ENCODE peak calls at places on chromosomes 2 and 18, in five cellular contexts. One of them, this sample, is unnamed.

GRCh38 chr2:62939735-62940491 is 110.7 kb upstream of the OTX1 start:
- DNase-seq in fibroblast of pulmonary artery: peak; percentile 76
- DNase-seq in heart left ventricle: no peak
- DNase-seq in NB4: no peak
- DNase-seq in BJ: peak; percentile 49
- DNase-seq in this sample: peak; percentile 53

GRCh38 chr18:75687626-75688025 is 260.1 kb upstream of the SMIM21 start:
- DNase-seq in fibroblast of pulmonary artery: no peak
- DNase-seq in BJ: no peak
- DNase-seq in heart left ventricle: no peak
- DNase-seq in NB4: no peak
- DNase-seq in this sample: no peak

GRCh38 chr18:64639536-64639935 is 490.6 kb upstream of the LINC00305 start:
- DNase-seq in NB4: no peak
- DNase-seq in heart left ventricle: no peak
- DNase-seq in BJ: no peak
- DNase-seq in fibroblast of pulmonary artery: no peak
- DNase-seq in this sample: no peak

GRCh38 chr18:10368456-10369453 is 85.7 kb upstream of the APCDD1 start:
- DNase-seq in NB4: no peak
- DNase-seq in fibroblast of pulmonary artery: no peak
- DNase-seq in BJ: no peak
- DNase-seq in heart left ventricle: no peak
- DNase-seq in this sample: no peak

GRCh38 chr2:229129738-229130371 is 141.2 kb downstream of the PID1 start:
- DNase-seq in fibroblast of pulmonary artery: peak; percentile 32
- DNase-seq in heart left ventricle: peak; percentile 36
- DNase-seq in NB4: no peak
- DNase-seq in BJ: no peak
- DNase-seq in this sample: no peak

GRCh38 chr2:201955702-201956141 is 77.9 kb upstream of the FZD7 start:
- DNase-seq in NB4: peak; percentile 64
- DNase-seq in heart left ventricle: no peak
- DNase-seq in fibroblast of pulmonary artery: peak; percentile 57
- DNase-seq in BJ: no peak
- DNase-seq in this sample: no peak

GRCh38 chr2:239167011-239167673 is 233.7 kb downstream of the HDAC4 start:
- DNase-seq in heart left ventricle: no peak
- DNase-seq in BJ: no peak
- DNase-seq in fibroblast of pulmonary artery: no peak
- DNase-seq in NB4: no peak
- DNase-seq in this sample: no peak

GRCh38 chr18:57748770-57749603 is 54.1 kb downstream of the ATP8B1 start:
- DNase-seq in BJ: no peak
- DNase-seq in heart left ventricle: no peak
- DNase-seq in fibroblast of pulmonary artery: peak; percentile 47
- DNase-seq in NB4: peak; percentile 66
- DNase-seq in this sample: no peak

GRCh38 chr18:13338318-13338717 is 119.8 kb downstream of the LDLRAD4 start:
- DNase-seq in NB4: no peak
- DNase-seq in fibroblast of pulmonary artery: no peak
- DNase-seq in heart left ventricle: no peak
- DNase-seq in BJ: no peak
- DNase-seq in this sample: no peak

GRCh38 chr2:157830696-157831570 is 45.2 kb downstream of the ACVR1 start:
- DNase-seq in fibroblast of pulmonary artery: peak; percentile 95
- DNase-seq in heart left ventricle: no peak
- DNase-seq in NB4: peak; percentile 18
- DNase-seq in BJ: peak; percentile 73
- DNase-seq in this sample: peak; percentile 79

GRCh38 chr18:7146067-7146466 is 28.5 kb upstream of the LAMA1 start:
- DNase-seq in fibroblast of pulmonary artery: no peak
- DNase-seq in heart left ventricle: no peak
- DNase-seq in BJ: no peak
- DNase-seq in NB4: no peak
- DNase-seq in this sample: no peak

GRCh38 chr2:217929757-217930707 is 72.8 kb downstream of the TNS1 start:
- DNase-seq in NB4: no peak
- DNase-seq in BJ: peak; percentile 28
- DNase-seq in fibroblast of pulmonary artery: peak; percentile 80
- DNase-seq in heart left ventricle: peak; percentile 77
- DNase-seq in this sample: peak; percentile 77

GRCh38 chr2:68196120-68196716 is 38.5 kb downstream of the PNO1 start:
- DNase-seq in fibroblast of pulmonary artery: peak; percentile 71
- DNase-seq in BJ: no peak
- DNase-seq in NB4: peak; percentile 72
- DNase-seq in heart left ventricle: no peak
- DNase-seq in this sample: peak; percentile 5

GRCh38 chr18:40094441-40094840 is 1860.6 kb upstream of the PIK3C3 start:
- DNase-seq in heart left ventricle: no peak
- DNase-seq in BJ: no peak
- DNase-seq in NB4: no peak
- DNase-seq in fibroblast of pulmonary artery: peak; percentile 6
- DNase-seq in this sample: no peak

GRCh38 chr18:58178476-58178875 is 134.4 kb downstream of the NEDD4L start:
- DNase-seq in BJ: no peak
- DNase-seq in NB4: no peak
- DNase-seq in heart left ventricle: no peak
- DNase-seq in fibroblast of pulmonary artery: peak; percentile 35
- DNase-seq in this sample: no peak

GRCh38 chr2:99615247-99615771 is 125.5 kb upstream of the REV1 start:
- DNase-seq in BJ: no peak
- DNase-seq in heart left ventricle: no peak
- DNase-seq in NB4: peak; percentile 16
- DNase-seq in fibroblast of pulmonary artery: no peak
- DNase-seq in this sample: no peak

GRCh38 chr18:22211660-22212059 is 42.3 kb downstream of the GATA6 start:
- DNase-seq in heart left ventricle: no peak
- DNase-seq in fibroblast of pulmonary artery: peak; percentile 55
- DNase-seq in BJ: no peak
- DNase-seq in NB4: peak; percentile 41
- DNase-seq in this sample: no peak

GRCh38 chr2:104852161-104852689 is 1.7 kb upstream of the POU3F3 start:
- DNase-seq in fibroblast of pulmonary artery: no peak
- DNase-seq in NB4: peak; percentile 46
- DNase-seq in BJ: no peak
- DNase-seq in heart left ventricle: no peak
- DNase-seq in this sample: no peak

GRCh38 chr2:157864857-157865450 is 11.2 kb downstream of the ACVR1 start:
- DNase-seq in BJ: no peak
- DNase-seq in heart left ventricle: no peak
- DNase-seq in fibroblast of pulmonary artery: no peak
- DNase-seq in NB4: no peak
- DNase-seq in this sample: no peak

GRCh38 chr2:95685513-95685912 is 93.7 kb downstream of the TRIM43 start:
- DNase-seq in heart left ventricle: no peak
- DNase-seq in NB4: no peak
- DNase-seq in BJ: no peak
- DNase-seq in fibroblast of pulmonary artery: no peak
- DNase-seq in this sample: no peak

GRCh38 chr2:37779123-37779522 is 107.7 kb upstream of the CDC42EP3 start:
- DNase-seq in NB4: no peak
- DNase-seq in fibroblast of pulmonary artery: no peak
- DNase-seq in heart left ventricle: no peak
- DNase-seq in BJ: no peak
- DNase-seq in this sample: no peak

GRCh38 chr18:68779169-68779568 is 18.7 kb upstream of the CCDC102B start:
- DNase-seq in fibroblast of pulmonary artery: peak; percentile 92
- DNase-seq in NB4: peak; percentile 74
- DNase-seq in heart left ventricle: no peak
- DNase-seq in BJ: no peak
- DNase-seq in this sample: no peak

GRCh38 chr2:133814890-133815289 is 246.6 kb upstream of the NCKAP5 start:
- DNase-seq in BJ: no peak
- DNase-seq in heart left ventricle: no peak
- DNase-seq in NB4: no peak
- DNase-seq in fibroblast of pulmonary artery: no peak
- DNase-seq in this sample: no peak

GRCh38 chr2:136143603-136144451 is 25.9 kb upstream of the CXCR4 start:
- DNase-seq in fibroblast of pulmonary artery: no peak
- DNase-seq in heart left ventricle: no peak
- DNase-seq in NB4: no peak
- DNase-seq in BJ: no peak
- DNase-seq in this sample: no peak

GRCh38 chr2:59680863-59681262 is 872.6 kb downstream of the BCL11A start:
- DNase-seq in BJ: no peak
- DNase-seq in heart left ventricle: peak; percentile 42
- DNase-seq in fibroblast of pulmonary artery: no peak
- DNase-seq in NB4: no peak
- DNase-seq in this sample: no peak

GRCh38 chr2:239179851-239180371 is 220.9 kb downstream of the HDAC4 start:
- DNase-seq in heart left ventricle: no peak
- DNase-seq in BJ: no peak
- DNase-seq in fibroblast of pulmonary artery: no peak
- DNase-seq in NB4: no peak
- DNase-seq in this sample: no peak

GRCh38 chr2:223238301-223238700 is 186.3 kb downstream of the KCNE4 start:
- DNase-seq in NB4: no peak
- DNase-seq in fibroblast of pulmonary artery: no peak
- DNase-seq in BJ: no peak
- DNase-seq in heart left ventricle: no peak
- DNase-seq in this sample: no peak

GRCh38 chr18:62450546-62451395 is 72.1 kb upstream of the ZCCHC2 start:
- DNase-seq in BJ: peak; percentile 4
- DNase-seq in NB4: peak; percentile 93
- DNase-seq in heart left ventricle: peak; percentile 87
- DNase-seq in fibroblast of pulmonary artery: peak; percentile 67
- DNase-seq in this sample: peak; percentile 5

GRCh38 chr2:3179208-3179607 is 198.4 kb downstream of the EIPR1 start:
- DNase-seq in BJ: no peak
- DNase-seq in heart left ventricle: no peak
- DNase-seq in NB4: peak; percentile 35
- DNase-seq in fibroblast of pulmonary artery: no peak
- DNase-seq in this sample: no peak

GRCh38 chr18:32735781-32736180 is 37.0 kb downstream of the KLHL14 start:
- DNase-seq in NB4: no peak
- DNase-seq in fibroblast of pulmonary artery: peak; percentile 5
- DNase-seq in heart left ventricle: no peak
- DNase-seq in BJ: no peak
- DNase-seq in this sample: no peak

GRCh38 chr2:138531913-138532312 is 30.3 kb downstream of the SPOPL start:
- DNase-seq in BJ: no peak
- DNase-seq in fibroblast of pulmonary artery: peak; percentile 21
- DNase-seq in NB4: peak; percentile 7
- DNase-seq in heart left ventricle: no peak
- DNase-seq in this sample: no peak

GRCh38 chr2:45964226-45964841 is 312.9 kb downstream of the PRKCE start:
- DNase-seq in fibroblast of pulmonary artery: peak; percentile 92
- DNase-seq in NB4: no peak
- DNase-seq in heart left ventricle: peak; percentile 80
- DNase-seq in BJ: peak; percentile 80
- DNase-seq in this sample: peak; percentile 36

GRCh38 chr18:46252754-46253153 is 148.6 kb downstream of the HAUS1 start:
- DNase-seq in NB4: no peak
- DNase-seq in heart left ventricle: no peak
- DNase-seq in BJ: no peak
- DNase-seq in fibroblast of pulmonary artery: peak; percentile 9
- DNase-seq in this sample: no peak

GRCh38 chr18:46247938-46248337 is 143.8 kb downstream of the HAUS1 start:
- DNase-seq in heart left ventricle: no peak
- DNase-seq in NB4: no peak
- DNase-seq in fibroblast of pulmonary artery: no peak
- DNase-seq in BJ: no peak
- DNase-seq in this sample: no peak

GRCh38 chr18:46253498-46253897 is 149.3 kb downstream of the HAUS1 start:
- DNase-seq in fibroblast of pulmonary artery: peak; percentile 66
- DNase-seq in NB4: no peak
- DNase-seq in BJ: no peak
- DNase-seq in heart left ventricle: no peak
- DNase-seq in this sample: no peak

GRCh38 chr18:46250812-46251173 is 146.6 kb downstream of the HAUS1 start:
- DNase-seq in heart left ventricle: no peak
- DNase-seq in fibroblast of pulmonary artery: no peak
- DNase-seq in NB4: no peak
- DNase-seq in BJ: no peak
- DNase-seq in this sample: no peak

GRCh38 chr18:46250084-46250811 is 146.1 kb downstream of the HAUS1 start:
- DNase-seq in NB4: peak; percentile 82
- DNase-seq in heart left ventricle: no peak
- DNase-seq in BJ: no peak
- DNase-seq in fibroblast of pulmonary artery: peak; percentile 94
- DNase-seq in this sample: peak; percentile 69
- TF ChIP-seq CTCF in NB4: no peak
- TF ChIP-seq CTCF in heart left ventricle: no peak
- TF ChIP-seq CTCF in BJ: no peak
- TF ChIP-seq CTCF in fibroblast of pulmonary artery: no peak
- TF ChIP-seq CTCF in this sample: no peak

GRCh38 chr2:141888987-141889555 is 241.7 kb downstream of the LRP1B start:
- DNase-seq in heart left ventricle: no peak
- DNase-seq in NB4: no peak
- DNase-seq in BJ: no peak
- DNase-seq in fibroblast of pulmonary artery: no peak
- DNase-seq in this sample: no peak
- H3K4me3 ChIP-seq in heart left ventricle: no peak overlapping the region
- H3K4me3 ChIP-seq in NB4: no peak overlapping the region
- H3K4me3 ChIP-seq in BJ: no peak overlapping the region
- H3K4me3 ChIP-seq in fibroblast of pulmonary artery: no peak overlapping the region
- H3K4me3 ChIP-seq in this sample: no peak overlapping the region

GRCh38 chr2:168375195-168375798 is 80.8 kb upstream of the CERS6 start:
- DNase-seq in heart left ventricle: no peak
- DNase-seq in fibroblast of pulmonary artery: no peak
- DNase-seq in NB4: no peak
- DNase-seq in BJ: no peak
- DNase-seq in this sample: no peak
- TF ChIP-seq CTCF in heart left ventricle: peak; percentile 33
- TF ChIP-seq CTCF in fibroblast of pulmonary artery: peak; percentile 19
- TF ChIP-seq CTCF in NB4: peak; percentile 16
- TF ChIP-seq CTCF in BJ: no peak
- TF ChIP-seq CTCF in this sample: no peak

DNA sequence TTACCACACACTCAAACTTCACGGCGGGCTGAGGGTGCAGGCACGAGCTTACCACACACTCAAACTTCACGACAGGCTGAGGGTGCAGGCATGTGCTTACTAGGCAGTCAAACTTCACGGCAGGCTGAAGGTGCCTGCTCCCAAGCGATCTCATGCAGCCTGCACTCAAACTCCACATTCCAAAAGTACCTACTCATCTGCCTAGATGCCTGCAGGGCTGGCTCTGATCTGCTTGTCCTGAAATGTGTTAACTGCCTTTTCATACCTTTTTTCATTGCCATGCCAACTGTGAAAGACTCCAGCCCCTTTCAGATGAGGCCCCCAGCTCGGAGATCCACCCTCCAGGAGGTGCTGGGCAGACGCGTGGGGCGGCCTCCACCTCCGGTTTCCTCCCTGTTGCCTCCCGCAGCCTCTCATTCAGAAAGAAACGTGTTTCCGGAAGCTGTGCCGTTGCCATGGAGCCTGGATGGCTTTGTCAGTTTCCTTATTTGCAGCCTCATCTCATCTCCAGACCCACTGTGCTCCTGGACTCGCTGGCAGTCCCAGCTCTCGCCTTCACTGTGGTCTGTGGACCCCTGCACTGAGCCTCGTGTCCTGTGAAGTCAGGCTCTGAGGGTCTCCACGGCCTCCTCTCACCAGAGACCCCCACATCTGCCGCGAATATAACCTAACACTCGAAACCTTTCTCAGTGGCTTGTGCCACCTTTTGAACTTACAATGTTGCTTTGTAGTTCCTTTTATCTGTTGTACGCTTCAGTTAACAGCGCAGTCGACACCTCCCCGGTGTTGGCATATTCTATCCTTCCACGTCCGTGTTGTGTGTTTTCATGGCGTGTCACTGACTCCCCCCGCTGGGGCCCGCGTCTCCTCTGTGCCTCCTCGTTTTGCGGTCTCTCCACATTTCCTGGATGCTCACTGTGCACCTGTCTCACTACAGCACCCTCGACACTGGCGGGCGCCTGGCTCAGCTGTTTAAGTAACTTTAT is 106.1 kb upstream of the ALKAL2 start:
- DNase-seq in fibroblast of pulmonary artery: peak; percentile 1
- DNase-seq in NB4: peak; percentile 79
- DNase-seq in heart left ventricle: no peak
- DNase-seq in BJ: no peak
- DNase-seq in this sample: peak; percentile 3
- H3K4me3 ChIP-seq in fibroblast of pulmonary artery: no peak overlapping the region
- H3K4me3 ChIP-seq in NB4: no peak overlapping the region
- H3K4me3 ChIP-seq in heart left ventricle: no peak overlapping the region
- H3K4me3 ChIP-seq in BJ: no peak overlapping the region
- H3K4me3 ChIP-seq in this sample: no peak overlapping the region

This sample was measured in AG04449.